ENCODE peak calls at places on chromosomes 12 and 14, in seven cellular contexts. O, E, H, G, J, Z and M are unnamed samples.

GRCh38 chr12:95694148-95694547 is 96.4 kb downstream of the NTN4 start:
- DNase-seq in J (no peak), E (no peak), Z (no peak), O (no peak), G (no peak), H (no peak), M (no peak)

GRCh38 chr12:104733717-104734175 is 224.3 kb downstream of the SLC41A2 start:
- DNase-seq in O (no peak), G (no peak), Z (no peak), E (no peak), H (no peak), J (no peak), M (no peak)

GRCh38 chr12:122078141-122079037 is at the start of gene MLXIP:
- DNase-seq in J (peak), G (peak), Z (peak), E (peak), H (peak), O (peak), M (peak)

GRCh38 chr12:84502907-84503787 is 409.5 kb downstream of the SLC6A15 start:
- DNase-seq in G (peak), Z (peak), O (peak), J (peak), H (no peak), E (no peak), M (no peak)

GRCh38 chr12:118981285-118982201 is at the start of gene SRRM4:
- DNase-seq in E (no peak), H (no peak), Z (peak), J (no peak), G (no peak), O (no peak), M (no peak)

GRCh38 chr14:71497645-71498086 is 434.6 kb upstream of the RGS6 start:
- DNase-seq in J (no peak), H (no peak), G (no peak), E (no peak), Z (no peak), O (no peak), M (no peak)

GRCh38 chr12:75662501-75663159 is 151.2 kb upstream of the KRR1 start:
- DNase-seq in Z (no peak), O (no peak), E (no peak), J (no peak), H (no peak), G (no peak), M (no peak)

GRCh38 chr12:108337235-108338223 is 1.6 kb downstream of the CMKLR1 start:
- DNase-seq in Z (no peak), O (peak), J (no peak), H (no peak), E (no peak), G (peak), M (no peak)

GRCh38 chr14:61323970-61324369 is 2.6 kb downstream of the PRKCH start:
- DNase-seq in H (no peak), G (no peak), J (no peak), Z (no peak), E (no peak), O (no peak), M (no peak)

GRCh38 chr12:31000751-31001150 is 72.9 kb upstream of the DDX11 start:
- DNase-seq in O (no peak), Z (no peak), H (no peak), E (no peak), J (no peak), G (no peak), M (no peak)